ENCODE peak calls at places on chromosomes 11 and 22, in five cellular contexts. One of them, this sample, is unnamed. For H3K27me3, the result is how much of the 10 kb centered on the place peaks cover.

GRCh38 chr11:44985721-44986120 is 35.0 kb upstream of the TP53I11 start:
- DNase-seq in body of pancreas: no peak
- DNase-seq in uterus: no peak
- DNase-seq in pancreas: no peak
- DNase-seq in H1: no peak
- DNase-seq in this sample: no peak

GRCh38 chr11:121389651-121390050 is 62.5 kb upstream of the SORL1 start:
- DNase-seq in body of pancreas: peak
- DNase-seq in uterus: no peak
- DNase-seq in pancreas: no peak
- DNase-seq in H1: no peak
- DNase-seq in this sample: no peak

GRCh38 chr11:2655834-2656622 is 43.8 kb downstream of the KCNQ1OT1 start:
- DNase-seq in body of pancreas: peak
- DNase-seq in uterus: no peak
- DNase-seq in pancreas: peak
- DNase-seq in H1: no peak
- DNase-seq in this sample: no peak

GRCh38 chr22:37549704-37550059 is 10.6 kb upstream of the CDC42EP1 start:
- DNase-seq in body of pancreas: peak
- DNase-seq in uterus: peak
- DNase-seq in pancreas: peak
- DNase-seq in H1: no peak
- DNase-seq in this sample: no peak

GRCh38 chr11:65298655-65299179 is 15.9 kb upstream of the CDC42EP2 start:
- DNase-seq in body of pancreas: no peak
- DNase-seq in uterus: peak
- DNase-seq in pancreas: no peak
- DNase-seq in H1: no peak
- DNase-seq in this sample: peak

GRCh38 chr11:2883717-2884423 is 1.7 kb downstream of the CDKN1C start:
- DNase-seq in body of pancreas: no peak
- DNase-seq in uterus: no peak
- DNase-seq in pancreas: no peak
- DNase-seq in H1: no peak
- DNase-seq in this sample: peak

GRCh38 chr11:111408789-111409727 is 30.0 kb upstream of the POU2AF1 start:
- DNase-seq in body of pancreas: no peak
- DNase-seq in uterus: no peak
- DNase-seq in pancreas: no peak
- DNase-seq in H1: no peak
- DNase-seq in this sample: no peak

GRCh38 chr11:115112779-115113178 is 391.4 kb downstream of the CADM1 start:
- DNase-seq in body of pancreas: no peak
- DNase-seq in uterus: no peak
- DNase-seq in pancreas: no peak
- DNase-seq in H1: no peak
- DNase-seq in this sample: no peak

GRCh38 chr22:32591620-32592019 is 117.0 kb downstream of the FBXO7 start:
- DNase-seq in body of pancreas: no peak
- DNase-seq in uterus: no peak
- DNase-seq in pancreas: no peak
- DNase-seq in H1: no peak
- DNase-seq in this sample: no peak

GRCh38 chr11:16925495-16926065 is 88.6 kb downstream of the PLEKHA7 start:
- DNase-seq in body of pancreas: peak
- DNase-seq in uterus: no peak
- DNase-seq in pancreas: peak
- DNase-seq in H1: peak
- DNase-seq in this sample: peak

GRCh38 chr22:32880061-32880460 is 78.6 kb downstream of the TIMP3 start:
- DNase-seq in body of pancreas: no peak
- DNase-seq in uterus: peak
- DNase-seq in pancreas: no peak
- DNase-seq in H1: no peak
- DNase-seq in this sample: no peak

GRCh38 chr11:19283998-19284397 is 43.3 kb upstream of the E2F8 start:
- DNase-seq in body of pancreas: no peak
- DNase-seq in uterus: no peak
- DNase-seq in pancreas: no peak
- DNase-seq in H1: no peak
- DNase-seq in this sample: no peak

GRCh38 chr11:119885861-119886567 is 157.0 kb upstream of the NECTIN1 start:
- DNase-seq in body of pancreas: no peak
- DNase-seq in uterus: no peak
- DNase-seq in pancreas: no peak
- DNase-seq in H1: no peak
- DNase-seq in this sample: no peak

GRCh38 chr11:132342408-132342807 is 972.0 kb downstream of the NTM start:
- DNase-seq in body of pancreas: no peak
- DNase-seq in uterus: no peak
- DNase-seq in pancreas: no peak
- DNase-seq in H1: no peak
- DNase-seq in this sample: no peak

GRCh38 chr11:121311373-121311772 is 18.8 kb downstream of the SC5D start:
- DNase-seq in body of pancreas: no peak
- DNase-seq in uterus: no peak
- DNase-seq in pancreas: no peak
- DNase-seq in H1: no peak
- DNase-seq in this sample: no peak

GRCh38 chr11:86202013-86202336 is 42.6 kb upstream of the EED start:
- DNase-seq in body of pancreas: no peak
- DNase-seq in uterus: no peak
- DNase-seq in pancreas: no peak
- DNase-seq in H1: no peak
- DNase-seq in this sample: no peak

GRCh38 chr11:66136752-66137123 is 66.7 kb downstream of the PACS1 start:
- DNase-seq in body of pancreas: no peak
- DNase-seq in uterus: no peak
- DNase-seq in pancreas: no peak
- DNase-seq in H1: no peak
- DNase-seq in this sample: no peak

GRCh38 chr11:13674799-13675509 is 6.5 kb downstream of the FAR1 start:
- DNase-seq in body of pancreas: peak
- DNase-seq in uterus: no peak
- DNase-seq in pancreas: no peak
- DNase-seq in H1: no peak
- DNase-seq in this sample: no peak

GRCh38 chr11:66976048-66976467 is 954 bp downstream of the C11orf86 start:
- DNase-seq in body of pancreas: no peak
- DNase-seq in uterus: no peak
- DNase-seq in pancreas: no peak
- DNase-seq in H1: peak
- DNase-seq in this sample: no peak

GRCh38 chr11:65429724-65430405 is 7.3 kb downstream of the NEAT1 start:
- DNase-seq in body of pancreas: peak
- DNase-seq in uterus: peak
- DNase-seq in pancreas: peak
- DNase-seq in H1: no peak
- DNase-seq in this sample: peak

GRCh38 chr11:114180301-114181055 is 115.7 kb upstream of the NNMT start:
- DNase-seq in body of pancreas: peak
- DNase-seq in uterus: peak
- DNase-seq in pancreas: peak
- DNase-seq in H1: no peak
- DNase-seq in this sample: peak

GRCh38 chr11:74636633-74637184 is 44.3 kb downstream of the POLD3 start:
- DNase-seq in body of pancreas: no peak
- DNase-seq in uterus: no peak
- DNase-seq in pancreas: no peak
- DNase-seq in H1: no peak
- DNase-seq in this sample: no peak

GRCh38 chr11:119092880-119093665 is 8.4 kb downstream of the HMBS start:
- DNase-seq in body of pancreas: peak
- DNase-seq in uterus: no peak
- DNase-seq in pancreas: no peak
- DNase-seq in H1: no peak
- DNase-seq in this sample: no peak

GRCh38 chr11:8577791-8578581 is 16.0 kb downstream of the STK33 start:
- DNase-seq in body of pancreas: no peak
- DNase-seq in uterus: no peak
- DNase-seq in pancreas: no peak
- DNase-seq in H1: no peak
- DNase-seq in this sample: no peak

GRCh38 chr11:65316311-65316978 is 1.8 kb downstream of the CDC42EP2 start:
- DNase-seq in body of pancreas: peak
- DNase-seq in uterus: peak
- DNase-seq in pancreas: peak
- DNase-seq in H1: no peak
- DNase-seq in this sample: peak

GRCh38 chr11:10413268-10413667 is 41.8 kb upstream of the AMPD3 start:
- DNase-seq in body of pancreas: peak
- DNase-seq in uterus: no peak
- DNase-seq in pancreas: no peak
- DNase-seq in H1: no peak
- DNase-seq in this sample: no peak

GRCh38 chr11:801097-801780 is 3.2 kb upstream of the SLC25A22 start:
- DNase-seq in body of pancreas: no peak
- DNase-seq in uterus: no peak
- DNase-seq in pancreas: no peak
- DNase-seq in H1: no peak
- DNase-seq in this sample: no peak

GRCh38 chr11:66227700-66228099 is 40.7 kb upstream of the RAB1B start:
- DNase-seq in body of pancreas: no peak
- DNase-seq in uterus: no peak
- DNase-seq in pancreas: no peak
- DNase-seq in H1: no peak
- DNase-seq in this sample: no peak

GRCh38 chr11:44631831-44632230 is 66.4 kb downstream of the CD82 start:
- DNase-seq in body of pancreas: no peak
- DNase-seq in uterus: no peak
- DNase-seq in pancreas: no peak
- DNase-seq in H1: no peak
- DNase-seq in this sample: no peak

GRCh38 chr11:130611791-130612251 is 163.4 kb downstream of the ADAMTS15 start:
- DNase-seq in body of pancreas: no peak
- DNase-seq in uterus: no peak
- DNase-seq in pancreas: no peak
- DNase-seq in H1: no peak
- DNase-seq in this sample: no peak

GRCh38 chr22:26380072-26380471 is 49.0 kb upstream of the ASPHD2 start:
- DNase-seq in body of pancreas: no peak
- DNase-seq in uterus: no peak
- DNase-seq in pancreas: no peak
- DNase-seq in H1: no peak
- DNase-seq in this sample: no peak

GRCh38 chr11:45400594-45400993 is 114.5 kb upstream of the SYT13 start:
- DNase-seq in body of pancreas: no peak
- DNase-seq in uterus: no peak
- DNase-seq in pancreas: no peak
- DNase-seq in H1: no peak
- DNase-seq in this sample: no peak

GRCh38 chr11:58659910-58660570 is 37.6 kb downstream of the CNTF start:
- DNase-seq in body of pancreas: no peak
- DNase-seq in uterus: no peak
- DNase-seq in pancreas: no peak
- DNase-seq in H1: no peak
- DNase-seq in this sample: no peak

GRCh38 chr11:113274708-113275582 is 39.4 kb upstream of the TTC12 start:
- DNase-seq in body of pancreas: no peak
- DNase-seq in uterus: no peak
- DNase-seq in pancreas: no peak
- DNase-seq in H1: peak
- DNase-seq in this sample: no peak

GRCh38 chr11:125381499-125381898 is 114.6 kb downstream of the FEZ1 start:
- DNase-seq in body of pancreas: no peak
- DNase-seq in uterus: no peak
- DNase-seq in pancreas: no peak
- DNase-seq in H1: no peak
- DNase-seq in this sample: peak
- H3K27me3 ChIP-seq in body of pancreas: under half
- H3K27me3 ChIP-seq in uterus: under half
- H3K27me3 ChIP-seq in pancreas: under half
- H3K27me3 ChIP-seq in H1: under half
- H3K27me3 ChIP-seq in this sample: under half

GRCh38 chr11:71240061-71240690 is 12.2 kb downstream of the SHANK2 start:
- DNase-seq in body of pancreas: no peak
- DNase-seq in uterus: no peak
- DNase-seq in pancreas: no peak
- DNase-seq in H1: no peak
- DNase-seq in this sample: no peak

GRCh38 chr11:71239581-71239980 is 12.8 kb downstream of the SHANK2 start:
- DNase-seq in body of pancreas: no peak
- DNase-seq in uterus: no peak
- DNase-seq in pancreas: no peak
- DNase-seq in H1: no peak
- DNase-seq in this sample: no peak

GRCh38 chr11:71238941-71239340 is 13.4 kb downstream of the SHANK2 start:
- DNase-seq in body of pancreas: no peak
- DNase-seq in uterus: no peak
- DNase-seq in pancreas: no peak
- DNase-seq in H1: no peak
- DNase-seq in this sample: no peak

GRCh38 chr11:71241721-71242259 is 10.6 kb downstream of the SHANK2 start:
- DNase-seq in body of pancreas: no peak
- DNase-seq in uterus: no peak
- DNase-seq in pancreas: no peak
- DNase-seq in H1: no peak
- DNase-seq in this sample: no peak

GRCh38 chr11:71240865-71241691 is 11.3 kb downstream of the SHANK2 start:
- DNase-seq in body of pancreas: peak
- DNase-seq in uterus: no peak
- DNase-seq in pancreas: peak
- DNase-seq in H1: no peak
- DNase-seq in this sample: no peak
- H3K27me3 ChIP-seq in body of pancreas: under half
- H3K27me3 ChIP-seq in uterus: under half
- H3K27me3 ChIP-seq in pancreas: under half
- H3K27me3 ChIP-seq in H1: under half
- H3K27me3 ChIP-seq in this sample: under half

GRCh38 chr11:70078796-70079616 is 889 bp downstream of the ANO1 start:
- DNase-seq in body of pancreas: no peak
- DNase-seq in uterus: no peak
- DNase-seq in pancreas: no peak
- DNase-seq in H1: no peak
- DNase-seq in this sample: no peak
- H3K27me3 ChIP-seq in body of pancreas: under half
- H3K27me3 ChIP-seq in uterus: under half
- H3K27me3 ChIP-seq in pancreas: under half
- H3K27me3 ChIP-seq in H1: under half
- H3K27me3 ChIP-seq in this sample: under half

DNA sequence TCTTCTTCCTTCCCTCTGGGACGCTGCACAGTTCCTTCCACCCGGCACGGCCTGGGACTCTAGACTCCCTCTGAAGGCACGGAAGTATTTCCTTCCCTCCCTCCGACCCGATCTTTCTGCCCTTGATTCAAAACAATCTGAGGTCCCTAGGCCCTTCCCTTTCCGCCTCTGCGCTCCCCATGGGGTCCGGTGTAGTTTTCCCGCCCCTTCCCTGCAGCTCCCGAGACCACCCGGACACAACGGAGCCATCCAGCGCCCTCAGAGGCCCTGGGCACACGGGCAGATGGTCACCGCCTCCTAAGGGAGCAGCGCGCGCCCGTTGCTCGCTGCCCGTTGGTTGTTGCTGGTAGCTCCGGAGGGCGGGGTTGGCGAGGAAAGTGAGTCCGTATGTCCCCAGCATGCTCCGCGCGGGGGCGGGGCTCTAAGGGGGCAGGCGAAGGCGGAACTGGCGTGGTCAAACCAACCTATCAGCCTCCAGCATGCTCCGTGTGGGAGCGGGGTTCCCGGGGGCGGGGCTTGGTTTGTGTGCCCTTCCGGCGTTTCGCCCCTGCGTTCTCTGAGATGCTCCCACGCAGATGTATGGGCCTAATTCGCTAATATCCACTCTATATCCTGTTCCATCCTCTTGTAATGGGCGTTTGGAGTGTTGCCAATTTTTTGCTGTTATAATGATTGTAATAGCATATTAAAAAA is 19.6 kb downstream of the MIF start:
- DNase-seq in body of pancreas: peak
- DNase-seq in uterus: peak
- DNase-seq in pancreas: peak
- DNase-seq in H1: peak
- DNase-seq in this sample: peak
- H3K27me3 ChIP-seq in body of pancreas: under half
- H3K27me3 ChIP-seq in uterus: under half
- H3K27me3 ChIP-seq in pancreas: under half
- H3K27me3 ChIP-seq in H1: under half
- H3K27me3 ChIP-seq in this sample: under half